ENCODE peak calls at places on chromosomes 16 and 17, in seven cellular contexts. One of them, this sample, is unnamed.

GRCh38 chr16:77937473-77938195 is 84.7 kb upstream of the CLEC3A start:
- DNase-seq in heart right ventricle: no peak
- DNase-seq in stimulated activated effector memory CD8-positive, alpha-beta T cell treated with anti-CD3 and anti-CD28 coated beads, Interleukin-12 subunit alpha, Interleukin-12 subunit beta, amount 100 ng/mL, for 72 hours: no peak
- DNase-seq in activated CD4-positive, alpha-beta T cell treated with anti-CD3 and anti-CD28 coated beads, Interleukin-2, amount 50 U/mL, for 1 hour: no peak
- DNase-seq in brain microvascular endothelial cell: no peak
- DNase-seq in epithelial cell of esophagus: no peak
- DNase-seq in stimulated activated naive CD4-positive, alpha-beta T cell: no peak
- DNase-seq in this sample: no peak

GRCh38 chr16:51719376-51719775 is 568.3 kb upstream of the SALL1 start:
- DNase-seq in heart right ventricle: no peak
- DNase-seq in stimulated activated effector memory CD8-positive, alpha-beta T cell treated with anti-CD3 and anti-CD28 coated beads, Interleukin-12 subunit alpha, Interleukin-12 subunit beta, amount 100 ng/mL, for 72 hours: no peak
- DNase-seq in activated CD4-positive, alpha-beta T cell treated with anti-CD3 and anti-CD28 coated beads, Interleukin-2, amount 50 U/mL, for 1 hour: no peak
- DNase-seq in brain microvascular endothelial cell: no peak
- DNase-seq in epithelial cell of esophagus: no peak
- DNase-seq in stimulated activated naive CD4-positive, alpha-beta T cell: no peak
- DNase-seq in this sample: no peak

GRCh38 chr17:54950116-54950515 is 18.3 kb downstream of the COX11 start:
- DNase-seq in heart right ventricle: no peak
- DNase-seq in stimulated activated effector memory CD8-positive, alpha-beta T cell treated with anti-CD3 and anti-CD28 coated beads, Interleukin-12 subunit alpha, Interleukin-12 subunit beta, amount 100 ng/mL, for 72 hours: no peak
- DNase-seq in activated CD4-positive, alpha-beta T cell treated with anti-CD3 and anti-CD28 coated beads, Interleukin-2, amount 50 U/mL, for 1 hour: no peak
- DNase-seq in brain microvascular endothelial cell: no peak
- DNase-seq in epithelial cell of esophagus: no peak
- DNase-seq in stimulated activated naive CD4-positive, alpha-beta T cell: no peak
- DNase-seq in this sample: no peak

GRCh38 chr16:49557070-49557446 is 183.5 kb downstream of the C16orf78 start:
- DNase-seq in heart right ventricle: no peak
- DNase-seq in stimulated activated effector memory CD8-positive, alpha-beta T cell treated with anti-CD3 and anti-CD28 coated beads, Interleukin-12 subunit alpha, Interleukin-12 subunit beta, amount 100 ng/mL, for 72 hours: no peak
- DNase-seq in activated CD4-positive, alpha-beta T cell treated with anti-CD3 and anti-CD28 coated beads, Interleukin-2, amount 50 U/mL, for 1 hour: no peak
- DNase-seq in brain microvascular endothelial cell: no peak
- DNase-seq in epithelial cell of esophagus: no peak
- DNase-seq in stimulated activated naive CD4-positive, alpha-beta T cell: no peak
- DNase-seq in this sample: no peak

GRCh38 chr16:24151482-24151939 is 104.6 kb upstream of the CACNG3 start:
- DNase-seq in heart right ventricle: no peak
- DNase-seq in stimulated activated effector memory CD8-positive, alpha-beta T cell treated with anti-CD3 and anti-CD28 coated beads, Interleukin-12 subunit alpha, Interleukin-12 subunit beta, amount 100 ng/mL, for 72 hours: no peak
- DNase-seq in activated CD4-positive, alpha-beta T cell treated with anti-CD3 and anti-CD28 coated beads, Interleukin-2, amount 50 U/mL, for 1 hour: peak
- DNase-seq in brain microvascular endothelial cell: no peak
- DNase-seq in epithelial cell of esophagus: no peak
- DNase-seq in stimulated activated naive CD4-positive, alpha-beta T cell: peak
- DNase-seq in this sample: no peak

GRCh38 chr16:85569039-85569614 is 44.0 kb upstream of the GSE1 start:
- DNase-seq in heart right ventricle: no peak
- DNase-seq in stimulated activated effector memory CD8-positive, alpha-beta T cell treated with anti-CD3 and anti-CD28 coated beads, Interleukin-12 subunit alpha, Interleukin-12 subunit beta, amount 100 ng/mL, for 72 hours: no peak
- DNase-seq in activated CD4-positive, alpha-beta T cell treated with anti-CD3 and anti-CD28 coated beads, Interleukin-2, amount 50 U/mL, for 1 hour: no peak
- DNase-seq in brain microvascular endothelial cell: no peak
- DNase-seq in epithelial cell of esophagus: no peak
- DNase-seq in stimulated activated naive CD4-positive, alpha-beta T cell: no peak
- DNase-seq in this sample: no peak

GRCh38 chr17:56902350-56902749 is 11.5 kb downstream of the TRIM25 start:
- DNase-seq in heart right ventricle: no peak
- DNase-seq in stimulated activated effector memory CD8-positive, alpha-beta T cell treated with anti-CD3 and anti-CD28 coated beads, Interleukin-12 subunit alpha, Interleukin-12 subunit beta, amount 100 ng/mL, for 72 hours: no peak
- DNase-seq in activated CD4-positive, alpha-beta T cell treated with anti-CD3 and anti-CD28 coated beads, Interleukin-2, amount 50 U/mL, for 1 hour: no peak
- DNase-seq in brain microvascular endothelial cell: no peak
- DNase-seq in epithelial cell of esophagus: peak
- DNase-seq in stimulated activated naive CD4-positive, alpha-beta T cell: no peak
- DNase-seq in this sample: no peak

GRCh38 chr17:61833536-61834203 is 29.7 kb downstream of the BRIP1 start:
- DNase-seq in heart right ventricle: no peak
- DNase-seq in stimulated activated effector memory CD8-positive, alpha-beta T cell treated with anti-CD3 and anti-CD28 coated beads, Interleukin-12 subunit alpha, Interleukin-12 subunit beta, amount 100 ng/mL, for 72 hours: no peak
- DNase-seq in activated CD4-positive, alpha-beta T cell treated with anti-CD3 and anti-CD28 coated beads, Interleukin-2, amount 50 U/mL, for 1 hour: no peak
- DNase-seq in brain microvascular endothelial cell: peak
- DNase-seq in epithelial cell of esophagus: peak
- DNase-seq in stimulated activated naive CD4-positive, alpha-beta T cell: no peak
- DNase-seq in this sample: no peak

GRCh38 chr17:43212641-43213490 is 1.2 kb downstream of the TMEM106A start:
- DNase-seq in heart right ventricle: no peak
- DNase-seq in stimulated activated effector memory CD8-positive, alpha-beta T cell treated with anti-CD3 and anti-CD28 coated beads, Interleukin-12 subunit alpha, Interleukin-12 subunit beta, amount 100 ng/mL, for 72 hours: no peak
- DNase-seq in activated CD4-positive, alpha-beta T cell treated with anti-CD3 and anti-CD28 coated beads, Interleukin-2, amount 50 U/mL, for 1 hour: no peak
- DNase-seq in brain microvascular endothelial cell: no peak
- DNase-seq in epithelial cell of esophagus: peak
- DNase-seq in stimulated activated naive CD4-positive, alpha-beta T cell: peak
- DNase-seq in this sample: no peak

GRCh38 chr17:52150935-52151334 is 7.6 kb downstream of the CA10 start:
- DNase-seq in heart right ventricle: no peak
- DNase-seq in stimulated activated effector memory CD8-positive, alpha-beta T cell treated with anti-CD3 and anti-CD28 coated beads, Interleukin-12 subunit alpha, Interleukin-12 subunit beta, amount 100 ng/mL, for 72 hours: no peak
- DNase-seq in activated CD4-positive, alpha-beta T cell treated with anti-CD3 and anti-CD28 coated beads, Interleukin-2, amount 50 U/mL, for 1 hour: no peak
- DNase-seq in brain microvascular endothelial cell: no peak
- DNase-seq in epithelial cell of esophagus: no peak
- DNase-seq in stimulated activated naive CD4-positive, alpha-beta T cell: no peak
- DNase-seq in this sample: no peak

GRCh38 chr17:16491703-16492612 is at the start of gene LRRC75A:
- DNase-seq in heart right ventricle: peak
- DNase-seq in stimulated activated effector memory CD8-positive, alpha-beta T cell treated with anti-CD3 and anti-CD28 coated beads, Interleukin-12 subunit alpha, Interleukin-12 subunit beta, amount 100 ng/mL, for 72 hours: peak
- DNase-seq in activated CD4-positive, alpha-beta T cell treated with anti-CD3 and anti-CD28 coated beads, Interleukin-2, amount 50 U/mL, for 1 hour: peak
- DNase-seq in brain microvascular endothelial cell: no peak
- DNase-seq in epithelial cell of esophagus: peak
- DNase-seq in stimulated activated naive CD4-positive, alpha-beta T cell: peak
- DNase-seq in this sample: peak

GRCh38 chr16:3235856-3236669 is 1.1 kb upstream of the ZNF200 start:
- DNase-seq in heart right ventricle: peak
- DNase-seq in stimulated activated effector memory CD8-positive, alpha-beta T cell treated with anti-CD3 and anti-CD28 coated beads, Interleukin-12 subunit alpha, Interleukin-12 subunit beta, amount 100 ng/mL, for 72 hours: no peak
- DNase-seq in activated CD4-positive, alpha-beta T cell treated with anti-CD3 and anti-CD28 coated beads, Interleukin-2, amount 50 U/mL, for 1 hour: peak
- DNase-seq in brain microvascular endothelial cell: no peak
- DNase-seq in epithelial cell of esophagus: peak
- DNase-seq in stimulated activated naive CD4-positive, alpha-beta T cell: peak
- DNase-seq in this sample: peak

GRCh38 chr17:28494445-28495188 is 11.5 kb upstream of the FOXN1 start:
- DNase-seq in heart right ventricle: peak
- DNase-seq in stimulated activated effector memory CD8-positive, alpha-beta T cell treated with anti-CD3 and anti-CD28 coated beads, Interleukin-12 subunit alpha, Interleukin-12 subunit beta, amount 100 ng/mL, for 72 hours: peak
- DNase-seq in activated CD4-positive, alpha-beta T cell treated with anti-CD3 and anti-CD28 coated beads, Interleukin-2, amount 50 U/mL, for 1 hour: peak
- DNase-seq in brain microvascular endothelial cell: peak
- DNase-seq in epithelial cell of esophagus: peak
- DNase-seq in stimulated activated naive CD4-positive, alpha-beta T cell: peak
- DNase-seq in this sample: peak

GRCh38 chr16:10619271-10619849 is 39.0 kb upstream of the EMP2 start:
- DNase-seq in heart right ventricle: peak
- DNase-seq in stimulated activated effector memory CD8-positive, alpha-beta T cell treated with anti-CD3 and anti-CD28 coated beads, Interleukin-12 subunit alpha, Interleukin-12 subunit beta, amount 100 ng/mL, for 72 hours: no peak
- DNase-seq in activated CD4-positive, alpha-beta T cell treated with anti-CD3 and anti-CD28 coated beads, Interleukin-2, amount 50 U/mL, for 1 hour: no peak
- DNase-seq in brain microvascular endothelial cell: no peak
- DNase-seq in epithelial cell of esophagus: peak
- DNase-seq in stimulated activated naive CD4-positive, alpha-beta T cell: no peak
- DNase-seq in this sample: no peak

This sample was measured in mucosa of gallbladder.